ENCODE peak calls at places on chromosomes 1 and 21, in five cellular contexts. E is GM23338, B is OCI-LY7, I is AG04450, N is breast epithelium. K is an unnamed sample.

GRCh38 chr21:28770867-28771661 is 221.6 kb downstream of the LTN1 start:
- DNase-seq in E (no peak), B (no peak), I (no peak), N (no peak), K (no peak)

GRCh38 chr1:1164701-1165451 is 8.8 kb upstream of the TTLL10 start:
- DNase-seq in E (peak; percentile 83), B (no peak), I (no peak), N (no peak), K (peak; percentile 87)

GRCh38 chr21:19340303-19340702 is 936.7 kb upstream of the TMPRSS15 start:
- DNase-seq in E (peak; percentile 11), B (no peak), I (no peak), N (no peak), K (no peak)

GRCh38 chr1:59101518-59101917 is 195.4 kb upstream of the FGGY start:
- DNase-seq in E (no peak), B (no peak), I (no peak), N (no peak), K (no peak)

GRCh38 chr1:21783679-21784603 is 992 bp upstream of the USP48 start:
- DNase-seq in E (peak; percentile 99), B (no peak), I (peak; percentile 55), N (no peak), K (peak; percentile 99)

GRCh38 chr1:100703716-100704115 is 15.8 kb upstream of the VCAM1 start:
- DNase-seq in E (no peak), B (no peak), I (no peak), N (no peak), K (no peak)

GRCh38 chr1:5637171-5637570 is 355.1 kb downstream of the NPHP4 start:
- DNase-seq in E (no peak), B (peak; percentile 8), I (no peak), N (no peak), K (peak; percentile 68)

GRCh38 chr1:151553659-151554058 is 13.6 kb downstream of the TUFT1 start:
- DNase-seq in E (no peak), B (no peak), I (no peak), N (no peak), K (no peak)

GRCh38 chr1:1179339-1179982 is 5.8 kb downstream of the TTLL10 start:
- DNase-seq in E (peak; percentile 1), B (no peak), I (no peak), N (no peak), K (peak; percentile 53)

GRCh38 chr1:183363967-183364366 is 54.2 kb downstream of the NMNAT2 start:
- DNase-seq in E (no peak), B (no peak), I (no peak), N (no peak), K (no peak)

GRCh38 chr21:18655927-18656326 is 252.3 kb upstream of the TMPRSS15 start:
- DNase-seq in E (no peak), B (no peak), I (no peak), N (no peak), K (no peak)

GRCh38 chr1:9628541-9629444 is 22.7 kb upstream of the PIK3CD start:
- DNase-seq in E (no peak), B (peak; percentile 48), I (no peak), N (no peak), K (no peak)

GRCh38 chr1:9624081-9624480 is 27.4 kb upstream of the PIK3CD start:
- DNase-seq in E (no peak), B (no peak), I (no peak), N (no peak), K (no peak)

GRCh38 chr1:9625761-9626160 is 25.8 kb upstream of the PIK3CD start:
- DNase-seq in E (no peak), B (no peak), I (no peak), N (no peak), K (no peak)

GRCh38 chr1:9629445-9630201 is 21.9 kb upstream of the PIK3CD start:
- DNase-seq in E (no peak), B (peak; percentile 69), I (no peak), N (no peak), K (no peak)

GRCh38 chr1:9626201-9626608 is 25.3 kb upstream of the PIK3CD start:
- DNase-seq in E (no peak), B (peak; percentile 73), I (no peak), N (no peak), K (no peak)
- H3K27ac ChIP-seq in E (no peak overlapping the region), B (no peak overlapping the region), I (no peak overlapping the region), N (no peak overlapping the region), K (no peak overlapping the region)

DNA sequence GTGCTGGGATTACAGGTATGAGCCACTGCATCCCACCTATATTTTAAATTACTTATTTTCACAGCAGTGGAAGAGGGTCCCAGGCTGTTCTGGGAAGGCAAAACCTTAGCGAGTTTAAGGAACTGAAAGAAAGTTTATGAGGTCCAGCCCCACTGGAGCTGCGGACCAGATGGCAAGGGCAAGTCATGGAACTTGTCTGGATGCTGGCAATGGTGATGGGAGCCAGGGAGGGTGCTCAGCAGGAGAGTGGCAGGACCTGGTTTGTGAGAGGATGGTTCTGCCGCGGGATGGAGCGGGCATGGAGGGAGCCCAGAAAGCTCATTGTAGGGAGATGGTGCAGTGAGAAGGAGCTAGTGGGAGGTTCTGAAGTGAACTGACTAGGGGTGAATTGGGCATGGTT is 50.6 kb upstream of the SLC45A1 start:
- DNase-seq in E (peak; percentile 24), B (no peak), I (no peak), N (no peak), K (peak; percentile 71)
- H3K27ac ChIP-seq in E (peak overlapping the region; percentile 88), B (no peak overlapping the region), I (no peak overlapping the region), N (peak overlapping the region; percentile 58), K (no peak overlapping the region)

DNA sequence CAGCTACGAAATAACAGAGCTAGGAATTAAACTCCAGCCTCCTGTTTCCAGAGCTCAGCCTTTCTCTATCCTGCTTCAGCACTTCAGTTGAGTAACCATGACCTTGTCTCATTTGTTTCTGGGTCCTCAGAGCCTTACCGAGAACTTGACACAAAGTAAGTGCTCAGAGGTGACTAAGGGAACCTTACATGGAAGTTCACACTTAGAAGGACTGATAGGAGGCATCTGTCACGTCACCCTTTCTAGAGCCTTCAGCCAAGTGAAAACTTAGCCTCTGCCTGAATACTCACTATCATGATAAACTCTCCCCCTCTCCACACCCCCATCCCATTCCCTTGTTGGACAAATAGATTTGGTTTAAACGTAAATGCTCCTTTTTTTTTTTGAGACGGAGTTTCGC is 9.8 kb upstream of the LUZP1 start:
- DNase-seq in E (no peak), B (no peak), I (no peak), N (no peak), K (no peak)
- H3K27ac ChIP-seq in E (no peak overlapping the region), B (peak overlapping the region; percentile 54), I (no peak overlapping the region), N (peak overlapping the region; percentile 86), K (no peak overlapping the region)

DNA sequence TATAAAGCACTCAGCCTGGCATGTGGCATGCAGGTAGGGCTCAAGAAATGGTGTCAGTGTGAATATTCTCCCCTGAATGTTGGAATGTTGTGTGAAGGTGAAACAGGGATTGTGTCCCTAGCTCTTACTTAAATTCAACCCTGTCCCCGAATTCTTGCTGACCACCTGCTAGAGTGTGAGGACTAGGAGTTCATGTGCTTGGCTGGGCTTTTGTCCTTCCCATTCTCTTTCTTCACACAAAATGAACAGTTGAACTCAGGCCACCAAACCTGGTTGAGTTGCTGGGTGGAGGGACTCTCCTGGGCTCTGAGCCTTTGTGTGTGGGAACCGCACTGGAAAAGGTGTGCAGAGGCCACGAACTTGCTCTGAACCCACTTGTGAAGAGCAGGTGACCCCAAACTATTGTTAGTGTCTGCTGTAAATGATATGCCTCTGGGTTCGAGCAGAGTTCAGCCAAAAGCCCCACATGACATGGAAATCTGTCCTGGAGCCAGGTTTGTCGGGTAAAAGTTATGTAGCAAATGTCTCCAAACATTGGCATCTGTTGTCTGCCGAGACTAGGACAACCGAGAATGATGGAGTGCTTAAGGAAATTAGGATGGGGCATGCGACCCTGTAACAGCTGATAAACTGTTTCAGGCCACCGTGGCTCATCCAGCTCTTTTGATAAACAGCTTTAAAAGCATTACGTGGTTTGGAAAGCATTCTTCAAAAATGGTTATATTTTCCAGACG is 144.2 kb downstream of the DHRS3 start:
- DNase-seq in E (no peak), B (no peak), I (no peak), N (no peak), K (no peak)
- H3K27ac ChIP-seq in E (no peak overlapping the region), B (no peak overlapping the region), I (no peak overlapping the region), N (peak overlapping the region; percentile 64), K (no peak overlapping the region)

DNA sequence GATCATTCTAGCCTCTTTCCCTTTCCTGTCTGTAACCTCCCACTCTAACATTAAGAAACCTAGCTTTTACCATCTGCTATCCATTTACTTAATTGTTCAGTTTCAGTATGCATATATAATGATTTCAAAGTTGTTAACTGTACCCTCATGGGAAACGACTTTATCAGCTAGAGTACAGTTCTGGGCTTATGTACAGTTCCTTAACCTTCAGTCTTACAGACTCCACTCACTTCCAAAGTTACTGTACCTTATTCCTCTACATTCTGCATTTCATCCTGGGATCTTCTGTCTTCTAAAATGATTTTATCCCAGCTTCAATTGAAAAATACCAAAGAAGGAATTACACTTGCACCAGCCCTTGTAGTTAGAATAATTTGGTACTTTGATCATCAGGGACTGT is 108.7 kb upstream of the KCNE2 start:
- DNase-seq in E (no peak), B (no peak), I (no peak), N (no peak), K (no peak)
- H3K27ac ChIP-seq in E (no peak overlapping the region), B (no peak overlapping the region), I (no peak overlapping the region), N (no peak overlapping the region), K (no peak overlapping the region)

GRCh38 chr1:208042041-208042615 is 131.2 kb upstream of the CD34 start:
- DNase-seq in E (no peak), B (no peak), I (no peak), N (no peak), K (no peak)

GRCh38 chr1:208042868-208043267 is 131.9 kb upstream of the CD34 start:
- DNase-seq in E (no peak), B (no peak), I (no peak), N (no peak), K (no peak)

GRCh38 chr1:208044568-208045241 is 133.8 kb upstream of the CD34 start:
- DNase-seq in E (no peak), B (no peak), I (no peak), N (no peak), K (no peak)

GRCh38 chr1:208045410-208046252 is 134.7 kb upstream of the CD34 start:
- DNase-seq in E (peak; percentile 25), B (no peak), I (no peak), N (no peak), K (no peak)

GRCh38 chr1:208043690-208044089 is 132.8 kb upstream of the CD34 start:
- DNase-seq in E (no peak), B (no peak), I (no peak), N (peak; percentile 74), K (no peak)
- H3K27ac ChIP-seq in E (no peak overlapping the region), B (no peak overlapping the region), I (no peak overlapping the region), N (no peak overlapping the region), K (no peak overlapping the region)

K was measured in endodermal cell.